ENCODE peak calls at places on chromosome 5, in ten cellular contexts. One of them, this sample, is unnamed.

GRCh38 chr5:123091258-123091987 is 2.4 kb downstream of the PRDM6 start:
- DNase-seq in OCI-LY7: no peak
- DNase-seq in BJ: no peak
- DNase-seq in kidney epithelial cell: no peak
- DNase-seq in colonic mucosa: no peak
- DNase-seq in IMR-90: peak
- DNase-seq in right atrium auricular region: no peak
- DNase-seq in AG10803: no peak
- DNase-seq in lung: no peak
- DNase-seq in HepG2: no peak
- DNase-seq in this sample: no peak

GRCh38 chr5:83343345-83343744 is 128.2 kb upstream of the VCAN start:
- DNase-seq in OCI-LY7: no peak
- DNase-seq in BJ: no peak
- DNase-seq in kidney epithelial cell: no peak
- DNase-seq in colonic mucosa: no peak
- DNase-seq in IMR-90: no peak
- DNase-seq in right atrium auricular region: no peak
- DNase-seq in AG10803: no peak
- DNase-seq in lung: no peak
- DNase-seq in HepG2: no peak
- DNase-seq in this sample: no peak

GRCh38 chr5:67989457-67989856 is 226.1 kb upstream of the PIK3R1 start:
- DNase-seq in OCI-LY7: no peak
- DNase-seq in BJ: no peak
- DNase-seq in kidney epithelial cell: no peak
- DNase-seq in colonic mucosa: peak
- DNase-seq in IMR-90: peak
- DNase-seq in right atrium auricular region: no peak
- DNase-seq in AG10803: peak
- DNase-seq in lung: no peak
- DNase-seq in HepG2: no peak
- DNase-seq in this sample: no peak

GRCh38 chr5:177492841-177493240 is 4.6 kb downstream of the PDLIM7 start:
- DNase-seq in OCI-LY7: no peak
- DNase-seq in BJ: no peak
- DNase-seq in kidney epithelial cell: no peak
- DNase-seq in colonic mucosa: no peak
- DNase-seq in IMR-90: no peak
- DNase-seq in right atrium auricular region: no peak
- DNase-seq in AG10803: no peak
- DNase-seq in lung: no peak
- DNase-seq in HepG2: no peak
- DNase-seq in this sample: no peak

GRCh38 chr5:38672059-38672791 is 115.8 kb upstream of the LIFR start:
- DNase-seq in OCI-LY7: no peak
- DNase-seq in BJ: no peak
- DNase-seq in kidney epithelial cell: no peak
- DNase-seq in colonic mucosa: no peak
- DNase-seq in IMR-90: peak
- DNase-seq in right atrium auricular region: no peak
- DNase-seq in AG10803: peak
- DNase-seq in lung: no peak
- DNase-seq in HepG2: peak
- DNase-seq in this sample: peak

GRCh38 chr5:94694671-94695070 is 76.2 kb downstream of the SLF1 start:
- DNase-seq in OCI-LY7: no peak
- DNase-seq in BJ: peak
- DNase-seq in kidney epithelial cell: no peak
- DNase-seq in colonic mucosa: no peak
- DNase-seq in IMR-90: no peak
- DNase-seq in right atrium auricular region: no peak
- DNase-seq in AG10803: peak
- DNase-seq in lung: no peak
- DNase-seq in HepG2: no peak
- DNase-seq in this sample: no peak

GRCh38 chr5:176952531-176953193 is 53.5 kb upstream of the HK3 start:
- DNase-seq in OCI-LY7: no peak
- DNase-seq in BJ: no peak
- DNase-seq in kidney epithelial cell: no peak
- DNase-seq in colonic mucosa: no peak
- DNase-seq in IMR-90: no peak
- DNase-seq in right atrium auricular region: no peak
- DNase-seq in AG10803: no peak
- DNase-seq in lung: no peak
- DNase-seq in HepG2: peak
- DNase-seq in this sample: no peak

GRCh38 chr5:93219641-93220145 is 361.3 kb downstream of the NR2F1-AS1 start:
- DNase-seq in OCI-LY7: no peak
- DNase-seq in BJ: no peak
- DNase-seq in kidney epithelial cell: no peak
- DNase-seq in colonic mucosa: no peak
- DNase-seq in IMR-90: no peak
- DNase-seq in right atrium auricular region: no peak
- DNase-seq in AG10803: no peak
- DNase-seq in lung: no peak
- DNase-seq in HepG2: no peak
- DNase-seq in this sample: no peak

GRCh38 chr5:91065541-91065940 is 317.6 kb downstream of the ARRDC3 start:
- DNase-seq in OCI-LY7: no peak
- DNase-seq in BJ: no peak
- DNase-seq in kidney epithelial cell: no peak
- DNase-seq in colonic mucosa: no peak
- DNase-seq in IMR-90: no peak
- DNase-seq in right atrium auricular region: no peak
- DNase-seq in AG10803: no peak
- DNase-seq in lung: no peak
- DNase-seq in HepG2: no peak
- DNase-seq in this sample: no peak

DNA sequence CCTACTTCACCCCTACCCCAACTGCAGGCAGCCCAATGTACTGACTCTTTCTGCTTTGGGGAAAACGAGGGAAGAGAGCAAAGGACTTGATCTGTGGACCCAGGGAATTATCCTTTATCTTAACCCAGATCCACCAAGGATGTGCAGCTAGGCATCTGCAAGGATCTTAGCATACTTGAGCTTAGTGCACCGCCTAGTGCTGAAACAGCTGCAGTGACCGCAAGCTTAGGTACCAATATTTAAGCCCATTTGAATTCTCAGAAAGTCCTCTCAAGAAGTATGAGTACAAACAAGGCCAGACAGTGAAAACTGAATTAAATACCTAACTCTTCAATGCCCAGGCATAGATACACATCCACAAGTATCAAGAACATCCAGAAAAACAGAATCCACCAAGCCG is 576.7 kb upstream of the ADAMTS16 start:
- DNase-seq in OCI-LY7: peak
- DNase-seq in BJ: no peak
- DNase-seq in kidney epithelial cell: peak
- DNase-seq in colonic mucosa: no peak
- DNase-seq in IMR-90: no peak
- DNase-seq in right atrium auricular region: no peak
- DNase-seq in AG10803: peak
- DNase-seq in lung: no peak
- DNase-seq in HepG2: no peak
- DNase-seq in this sample: no peak
- TF ChIP-seq CTCF in OCI-LY7: peak
- TF ChIP-seq CTCF in BJ: no peak
- TF ChIP-seq CTCF in kidney epithelial cell: peak
- TF ChIP-seq CTCF in colonic mucosa: no peak
- TF ChIP-seq CTCF in IMR-90: no peak
- TF ChIP-seq CTCF in right atrium auricular region: no peak
- TF ChIP-seq CTCF in AG10803: peak
- TF ChIP-seq CTCF in lung: no peak
- TF ChIP-seq CTCF in HepG2: no peak
- TF ChIP-seq CTCF in this sample: peak

GRCh38 chr5:132830436-132831094 is at the start of gene SHROOM1:
- DNase-seq in OCI-LY7: peak
- DNase-seq in BJ: no peak
- DNase-seq in kidney epithelial cell: no peak
- DNase-seq in colonic mucosa: peak
- DNase-seq in IMR-90: peak
- DNase-seq in right atrium auricular region: no peak
- DNase-seq in AG10803: peak
- DNase-seq in lung: peak
- DNase-seq in HepG2: peak
- DNase-seq in this sample: no peak

GRCh38 chr5:132829742-132830435 is 558 bp downstream of the SHROOM1 start:
- DNase-seq in OCI-LY7: peak
- DNase-seq in BJ: no peak
- DNase-seq in kidney epithelial cell: no peak
- DNase-seq in colonic mucosa: peak
- DNase-seq in IMR-90: peak
- DNase-seq in right atrium auricular region: no peak
- DNase-seq in AG10803: peak
- DNase-seq in lung: peak
- DNase-seq in HepG2: peak
- DNase-seq in this sample: no peak

GRCh38 chr5:132827943-132828673 is 2.3 kb downstream of the SHROOM1 start:
- DNase-seq in OCI-LY7: no peak
- DNase-seq in BJ: no peak
- DNase-seq in kidney epithelial cell: no peak
- DNase-seq in colonic mucosa: no peak
- DNase-seq in IMR-90: no peak
- DNase-seq in right atrium auricular region: peak
- DNase-seq in AG10803: no peak
- DNase-seq in lung: no peak
- DNase-seq in HepG2: no peak
- DNase-seq in this sample: no peak

GRCh38 chr5:132831095-132831860 is 831 bp upstream of the SHROOM1 start:
- DNase-seq in OCI-LY7: no peak
- DNase-seq in BJ: no peak
- DNase-seq in kidney epithelial cell: no peak
- DNase-seq in colonic mucosa: peak
- DNase-seq in IMR-90: no peak
- DNase-seq in right atrium auricular region: no peak
- DNase-seq in AG10803: no peak
- DNase-seq in lung: no peak
- DNase-seq in HepG2: no peak
- DNase-seq in this sample: no peak

DNA sequence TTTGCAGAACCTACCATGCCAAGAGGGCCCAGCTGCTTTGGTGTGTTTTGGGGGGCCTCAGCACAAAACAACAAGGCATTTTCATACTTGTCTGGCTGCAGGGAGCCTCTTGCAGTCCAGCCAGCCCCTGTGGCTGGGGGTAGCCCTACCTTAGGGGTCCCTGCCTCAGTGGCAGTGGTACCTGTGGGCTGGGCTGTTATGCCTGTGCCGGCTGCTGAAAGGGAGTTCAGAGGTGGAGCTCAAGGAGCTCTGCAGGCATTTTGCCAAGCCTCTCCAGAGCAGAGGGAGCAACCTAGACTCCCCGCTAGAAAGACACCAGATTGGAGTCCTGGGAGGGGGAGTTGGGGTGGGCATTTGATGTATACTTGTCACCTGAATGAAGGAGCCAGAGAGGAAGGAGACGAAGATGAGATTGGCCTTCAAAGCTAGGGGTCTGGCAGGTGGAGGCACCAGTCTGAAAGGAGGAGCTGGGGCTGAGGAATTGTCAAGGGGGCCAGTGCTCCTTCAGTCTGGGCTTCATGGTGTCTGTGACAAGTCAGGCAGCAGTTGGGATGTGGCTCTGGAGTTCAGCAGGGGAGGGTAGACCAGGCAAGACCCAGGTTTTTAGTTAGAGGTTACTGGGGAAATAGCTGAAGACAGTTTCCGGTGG is 1.5 kb downstream of the SHROOM1 start:
- DNase-seq in OCI-LY7: no peak
- DNase-seq in BJ: no peak
- DNase-seq in kidney epithelial cell: no peak
- DNase-seq in colonic mucosa: peak
- DNase-seq in IMR-90: no peak
- DNase-seq in right atrium auricular region: no peak
- DNase-seq in AG10803: no peak
- DNase-seq in lung: no peak
- DNase-seq in HepG2: no peak
- DNase-seq in this sample: no peak
- H3K4me3 ChIP-seq in OCI-LY7: no peak
- H3K4me3 ChIP-seq in BJ: peak
- H3K4me3 ChIP-seq in kidney epithelial cell: no peak
- H3K4me3 ChIP-seq in colonic mucosa: peak
- H3K4me3 ChIP-seq in IMR-90: no peak
- H3K4me3 ChIP-seq in right atrium auricular region: peak
- H3K4me3 ChIP-seq in AG10803: no peak
- H3K4me3 ChIP-seq in lung: peak
- H3K4me3 ChIP-seq in HepG2: peak
- H3K4me3 ChIP-seq in this sample: no peak

DNA sequence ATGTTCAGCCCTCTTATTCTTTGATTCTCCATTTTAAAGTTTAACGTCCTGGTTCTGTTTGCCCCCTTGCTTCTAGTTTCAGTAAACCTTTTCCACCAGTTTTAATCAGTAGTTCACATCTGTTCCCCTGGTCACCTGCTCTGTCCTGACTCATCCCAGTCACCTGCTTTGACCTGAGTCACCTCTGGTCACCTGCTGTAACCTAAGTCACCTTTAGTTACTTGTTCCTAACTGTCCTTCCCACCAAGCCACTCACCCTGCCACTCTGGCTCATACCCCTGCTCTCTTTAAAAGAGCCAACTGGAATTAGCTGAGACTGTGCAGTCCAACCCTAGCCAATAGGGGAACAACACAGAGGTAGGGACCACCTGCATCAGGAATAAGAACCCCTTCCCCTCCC is 43.0 kb downstream of the SEMA6A start:
- DNase-seq in OCI-LY7: no peak
- DNase-seq in BJ: no peak
- DNase-seq in kidney epithelial cell: no peak
- DNase-seq in colonic mucosa: no peak
- DNase-seq in IMR-90: no peak
- DNase-seq in right atrium auricular region: no peak
- DNase-seq in AG10803: no peak
- DNase-seq in lung: no peak
- DNase-seq in HepG2: peak
- DNase-seq in this sample: no peak
- TF ChIP-seq CTCF in OCI-LY7: no peak
- TF ChIP-seq CTCF in BJ: no peak
- TF ChIP-seq CTCF in kidney epithelial cell: no peak
- TF ChIP-seq CTCF in colonic mucosa: no peak
- TF ChIP-seq CTCF in IMR-90: no peak
- TF ChIP-seq CTCF in right atrium auricular region: no peak
- TF ChIP-seq CTCF in AG10803: no peak
- TF ChIP-seq CTCF in lung: no peak
- TF ChIP-seq CTCF in HepG2: no peak
- TF ChIP-seq CTCF in this sample: no peak

GRCh38 chr5:144510845-144511580 is 340.3 kb downstream of the KCTD16 start:
- DNase-seq in OCI-LY7: no peak
- DNase-seq in BJ: no peak
- DNase-seq in kidney epithelial cell: no peak
- DNase-seq in colonic mucosa: no peak
- DNase-seq in IMR-90: no peak
- DNase-seq in right atrium auricular region: no peak
- DNase-seq in AG10803: no peak
- DNase-seq in lung: no peak
- DNase-seq in HepG2: peak
- DNase-seq in this sample: no peak

DNA sequence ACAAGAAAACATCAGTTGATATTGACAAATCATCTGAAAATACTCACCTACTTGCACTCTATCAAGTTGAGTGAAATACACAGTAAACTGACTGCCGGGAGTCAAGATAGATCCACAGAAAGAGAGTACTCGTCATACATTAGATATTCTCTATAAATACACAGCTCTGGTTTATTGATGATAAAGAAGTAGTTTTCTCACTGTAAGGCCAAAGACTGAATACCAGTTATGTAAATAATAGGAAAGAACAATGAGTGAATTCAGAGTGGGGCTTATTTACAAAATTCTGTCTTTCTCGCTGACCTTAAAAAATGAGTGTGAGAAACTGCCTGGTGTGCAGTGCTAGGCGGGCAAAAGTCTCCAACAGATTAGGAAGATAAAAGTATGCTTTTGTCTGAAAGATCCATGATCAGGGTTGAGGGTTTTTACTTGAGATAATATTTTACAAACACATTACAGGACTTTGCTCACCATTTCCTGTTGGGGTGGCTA is 341.0 kb downstream of the KCTD16 start:
- DNase-seq in OCI-LY7: no peak
- DNase-seq in BJ: no peak
- DNase-seq in kidney epithelial cell: no peak
- DNase-seq in colonic mucosa: no peak
- DNase-seq in IMR-90: no peak
- DNase-seq in right atrium auricular region: no peak
- DNase-seq in AG10803: no peak
- DNase-seq in lung: no peak
- DNase-seq in HepG2: no peak
- DNase-seq in this sample: no peak
- H3K4me3 ChIP-seq in OCI-LY7: no peak
- H3K4me3 ChIP-seq in BJ: no peak
- H3K4me3 ChIP-seq in kidney epithelial cell: no peak
- H3K4me3 ChIP-seq in colonic mucosa: no peak
- H3K4me3 ChIP-seq in IMR-90: no peak
- H3K4me3 ChIP-seq in right atrium auricular region: no peak
- H3K4me3 ChIP-seq in AG10803: no peak
- H3K4me3 ChIP-seq in lung: no peak
- H3K4me3 ChIP-seq in HepG2: peak
- H3K4me3 ChIP-seq in this sample: no peak